ENCODE peak calls at places on chromosomes 6 and 20, in ten cellular contexts. I is IMR-90, B is right cardiac atrium, T is GM23248, Z is neuronal stem cell, W is mammary epithelial cell, E is tibial artery, O is pancreas, D is small intestine, F is AG04450. A is an unnamed sample. For H3K9me3 and H3K27me3, the result is how much of the 10 kb centered on the place peaks cover.

GRCh38 chr6:117463762-117464665 is 18.5 kb upstream of the DCBLD1 start:
- DNase-seq in I (peak), B (no peak), T (peak), Z (no peak), W (peak), E (no peak), O (no peak), D (no peak), F (no peak), A (peak)

GRCh38 chr20:6142348-6142993 is 19.6 kb upstream of the FERMT1 start:
- DNase-seq in I (peak), B (no peak), T (peak), Z (peak), W (peak), E (peak), O (peak), D (peak), F (peak), A (no peak)

GRCh38 chr6:12351672-12352071 is 61.5 kb downstream of the EDN1 start:
- DNase-seq in I (no peak), B (no peak), T (no peak), Z (no peak), W (no peak), E (no peak), O (no peak), D (no peak), F (no peak), A (no peak)

GRCh38 chr6:21332077-21332476 is 261.5 kb upstream of the SOX4 start:
- DNase-seq in I (no peak), B (no peak), T (no peak), Z (no peak), W (no peak), E (no peak), O (no peak), D (no peak), F (no peak), A (no peak)

GRCh38 chr6:89787660-89788338 is 31.8 kb downstream of the MDN1 start:
- DNase-seq in I (no peak), B (no peak), T (no peak), Z (no peak), W (no peak), E (no peak), O (no peak), D (peak), F (no peak), A (no peak)

GRCh38 chr20:64121586-64121985 is 14.2 kb upstream of the NPBWR2 start:
- DNase-seq in I (no peak), B (peak), T (no peak), Z (no peak), W (no peak), E (no peak), O (no peak), D (no peak), F (no peak), A (no peak)

GRCh38 chr20:39849664-39850063 is 839.4 kb downstream of the MAFB start:
- DNase-seq in I (peak), B (peak), T (peak), Z (no peak), W (peak), E (peak), O (peak), D (peak), F (peak), A (peak)

GRCh38 chr6:3230275-3231212 is 3.1 kb upstream of the TUBB2B start:
- DNase-seq in I (peak), B (no peak), T (peak), Z (peak), W (no peak), E (no peak), O (peak), D (no peak), F (no peak), A (no peak)

GRCh38 chr20:58795923-58796245 is 54.8 kb downstream of the GNAS-AS1 start:
- DNase-seq in I (no peak), B (no peak), T (no peak), Z (no peak), W (no peak), E (no peak), O (no peak), D (no peak), F (no peak), A (no peak)

GRCh38 chr6:159429427-159429826 is 260.2 kb downstream of the FNDC1 start:
- DNase-seq in I (no peak), B (no peak), T (no peak), Z (no peak), W (no peak), E (no peak), O (no peak), D (no peak), F (no peak), A (no peak)

GRCh38 chr6:159435701-159436100 is 257.3 kb downstream of the SOD2 start:
- DNase-seq in I (no peak), B (no peak), T (no peak), Z (no peak), W (no peak), E (no peak), O (no peak), D (no peak), F (no peak), A (no peak)

GRCh38 chr6:159431750-159432149 is 261.3 kb downstream of the SOD2 start:
- DNase-seq in I (no peak), B (no peak), T (no peak), Z (no peak), W (no peak), E (no peak), O (no peak), D (no peak), F (no peak), A (no peak)

GRCh38 chr6:159434410-159434809 is 258.6 kb downstream of the SOD2 start:
- DNase-seq in I (no peak), B (no peak), T (no peak), Z (no peak), W (no peak), E (no peak), O (no peak), D (no peak), F (no peak), A (no peak)

DNA sequence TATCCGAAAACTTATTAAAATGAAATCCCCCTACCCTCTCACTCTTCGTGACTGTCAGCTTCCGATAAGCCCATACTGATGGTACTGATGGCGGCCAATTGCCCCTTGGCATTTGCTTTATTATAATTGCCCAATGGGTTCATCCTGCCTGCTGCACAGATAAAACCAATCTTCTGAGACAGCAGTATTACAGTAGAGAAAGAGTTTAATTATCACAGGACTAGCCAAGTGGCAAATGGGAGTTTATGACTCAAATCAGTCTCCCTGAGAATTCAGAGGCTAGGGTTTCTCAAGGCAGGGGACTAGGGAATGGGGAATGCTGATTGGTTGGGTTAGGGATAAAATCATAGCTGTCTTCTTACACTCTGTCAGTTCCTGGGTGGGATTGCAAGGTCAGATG is 259.5 kb downstream of the SOD2 start:
- DNase-seq in I (no peak), B (no peak), T (no peak), Z (no peak), W (no peak), E (no peak), O (no peak), D (no peak), F (no peak), A (no peak)
- H3K9me3 ChIP-seq in I (under half), B (under half), T (under half), Z (under half), W (under half), E (under half), O (under half), D (under half), F (under half), A (under half)

GRCh38 chr6:15880262-15880973 is 217.6 kb upstream of the DTNBP1 start:
- DNase-seq in I (no peak), B (no peak), T (no peak), Z (no peak), W (no peak), E (no peak), O (no peak), D (no peak), F (no peak), A (no peak)

GRCh38 chr6:15879372-15880261 is 216.8 kb upstream of the DTNBP1 start:
- DNase-seq in I (peak), B (peak), T (peak), Z (no peak), W (no peak), E (peak), O (peak), D (peak), F (no peak), A (peak)

GRCh38 chr6:15882345-15882744 is 219.5 kb upstream of the DTNBP1 start:
- DNase-seq in I (no peak), B (no peak), T (no peak), Z (no peak), W (no peak), E (no peak), O (no peak), D (no peak), F (no peak), A (no peak)

GRCh38 chr6:15882915-15883314 is 220.1 kb upstream of the DTNBP1 start:
- DNase-seq in I (no peak), B (peak), T (no peak), Z (no peak), W (no peak), E (no peak), O (no peak), D (no peak), F (no peak), A (no peak)

DNA sequence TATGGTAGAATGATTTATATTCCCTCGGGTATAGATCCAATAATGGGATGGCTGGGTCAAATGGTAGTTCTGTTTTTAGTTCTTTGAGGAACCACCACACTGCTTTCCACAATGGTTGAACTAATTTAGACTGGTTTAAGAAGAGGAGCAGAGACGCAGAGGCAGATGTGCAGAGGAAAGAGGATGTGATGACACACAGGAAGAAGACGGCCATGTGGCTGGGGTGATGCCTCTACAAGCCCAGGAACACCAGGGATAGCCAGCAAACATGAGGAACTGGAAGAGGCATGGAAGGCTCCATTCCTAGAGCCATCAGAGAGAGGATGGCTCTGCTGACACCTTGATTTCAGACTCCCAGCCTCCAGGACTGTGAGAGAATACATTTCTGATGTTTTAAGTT is 218.3 kb upstream of the DTNBP1 start:
- DNase-seq in I (no peak), B (peak), T (no peak), Z (no peak), W (no peak), E (peak), O (no peak), D (no peak), F (no peak), A (no peak)
- H3K4me3 ChIP-seq in I (no peak), B (no peak), T (no peak), Z (no peak), W (no peak), E (no peak), O (no peak), D (no peak), F (no peak), A (no peak)

GRCh38 chr6:140540743-140541142 is 1166.3 kb upstream of the CITED2 start:
- DNase-seq in I (no peak), B (no peak), T (no peak), Z (no peak), W (no peak), E (no peak), O (no peak), D (no peak), F (no peak), A (no peak)

GRCh38 chr6:140537211-140537610 is 1162.8 kb upstream of the CITED2 start:
- DNase-seq in I (peak), B (no peak), T (peak), Z (no peak), W (no peak), E (no peak), O (no peak), D (no peak), F (no peak), A (no peak)

GRCh38 chr6:140538926-140539325 is 1164.5 kb upstream of the CITED2 start:
- DNase-seq in I (peak), B (no peak), T (peak), Z (no peak), W (peak), E (no peak), O (no peak), D (no peak), F (no peak), A (peak)

GRCh38 chr6:140537834-140538680 is 1163.6 kb upstream of the CITED2 start:
- DNase-seq in I (peak), B (peak), T (peak), Z (peak), W (peak), E (peak), O (peak), D (no peak), F (peak), A (peak)

DNA sequence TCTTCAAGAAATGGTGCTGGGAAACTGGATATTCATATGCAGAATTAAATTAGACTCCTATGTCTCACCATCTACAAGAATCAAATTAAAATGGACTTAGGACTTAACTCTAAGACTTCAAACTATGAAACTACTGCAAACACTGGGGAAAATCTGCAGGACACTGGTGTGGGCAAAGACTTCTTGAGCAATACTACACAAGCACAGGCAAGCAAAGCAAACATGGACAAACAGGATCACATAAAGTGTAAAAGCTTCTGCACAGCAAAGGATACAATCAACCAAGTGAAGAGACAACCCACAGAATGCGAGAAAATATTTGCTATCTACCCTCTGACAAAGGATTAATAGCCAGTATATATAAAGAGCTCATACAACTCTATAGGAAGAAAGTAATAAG is 1161.1 kb upstream of the CITED2 start:
- DNase-seq in I (no peak), B (no peak), T (no peak), Z (no peak), W (peak), E (no peak), O (no peak), D (no peak), F (no peak), A (no peak)
- H3K27me3 ChIP-seq in I (under half), B (under half), T (under half), Z (under half), W (under half), E (under half), O (under half), D (under half), F (under half), A (under half)

GRCh38 chr6:9204171-9204570 is 768.8 kb upstream of the SLC35B3 start:
- DNase-seq in I (peak), B (no peak), T (peak), Z (no peak), W (peak), E (no peak), O (peak), D (no peak), F (peak), A (peak)
- H3K9me3 ChIP-seq in I (under half), B (under half), T (under half), Z (under half), W (under half), E (under half), O (under half), D (under half), F (under half), A (under half)

GRCh38 chr20:20856306-20856705 is 143.9 kb upstream of the RALGAPA2 start:
- DNase-seq in I (no peak), B (no peak), T (no peak), Z (no peak), W (no peak), E (no peak), O (no peak), D (no peak), F (no peak), A (peak)
- H3K4me3 ChIP-seq in I (no peak), B (no peak), T (no peak), Z (no peak), W (no peak), E (no peak), O (no peak), D (no peak), F (no peak), A (no peak)

GRCh38 chr20:46252352-46253091 is 55.8 kb downstream of the CDH22 start:
- DNase-seq in I (no peak), B (no peak), T (no peak), Z (no peak), W (no peak), E (no peak), O (no peak), D (no peak), F (no peak), A (no peak)

GRCh38 chr20:46253391-46253790 is 54.9 kb downstream of the CDH22 start:
- DNase-seq in I (no peak), B (no peak), T (peak), Z (no peak), W (no peak), E (no peak), O (no peak), D (no peak), F (no peak), A (peak)

GRCh38 chr20:46257887-46258286 is 50.4 kb downstream of the CDH22 start:
- DNase-seq in I (no peak), B (no peak), T (no peak), Z (no peak), W (no peak), E (no peak), O (no peak), D (no peak), F (no peak), A (no peak)

GRCh38 chr20:46256293-46256692 is 52.0 kb downstream of the CDH22 start:
- DNase-seq in I (no peak), B (no peak), T (no peak), Z (no peak), W (no peak), E (no peak), O (no peak), D (no peak), F (no peak), A (no peak)

DNA sequence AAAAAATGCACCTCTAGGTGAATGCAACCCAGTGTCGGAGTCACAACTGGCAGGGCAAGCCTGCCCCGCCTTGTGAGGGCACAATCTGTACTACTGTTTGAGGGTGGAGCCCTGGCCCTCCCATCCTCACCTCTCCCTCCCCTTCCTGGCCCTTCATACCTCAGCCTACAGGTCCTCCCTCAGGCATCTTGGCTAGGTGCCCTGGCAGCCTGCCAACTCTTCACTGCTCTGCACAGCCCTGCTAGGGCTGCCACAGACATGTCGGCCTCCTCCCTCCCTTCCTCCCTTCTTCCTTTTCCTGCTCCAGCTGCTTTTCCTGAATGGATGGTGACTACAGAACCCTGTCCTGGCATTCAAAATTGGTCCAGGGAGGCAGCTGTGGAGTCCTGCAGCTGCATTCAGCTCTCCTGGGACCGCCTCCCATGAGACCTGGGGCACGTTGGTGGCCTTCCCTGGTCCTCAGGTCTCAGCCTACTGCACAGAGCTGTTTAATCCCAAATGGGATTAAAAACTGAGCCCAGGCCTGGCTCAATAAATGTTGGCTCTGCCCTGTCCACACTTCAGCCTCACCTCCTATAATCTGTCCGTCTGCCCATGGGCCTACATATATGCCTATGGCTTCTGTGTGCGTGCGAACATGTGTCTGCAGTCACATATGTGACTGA is 52.7 kb downstream of the CDH22 start:
- DNase-seq in I (no peak), B (peak), T (no peak), Z (no peak), W (peak), E (peak), O (peak), D (peak), F (no peak), A (peak)
- H3K27me3 ChIP-seq in I (under half), B (under half), T (under half), Z (under half), W (under half), E (under half), O (under half), D (under half), F (under half), A (under half)

A was measured in MG63.